ENCODE peak calls at places on chromosomes 13 and 19, in nine cellular contexts. M is activated effector memory CD4-positive, alpha-beta T cell treated with Interleukin-2 at 50 U/mL for 16 hours; B is amniotic stem cell; G is LNCaP clone FGC; E is heart left ventricle; N is type B pancreatic cell; J is activated CD4-positive, alpha-beta T cell treated with anti-CD3 and anti-CD28 coated beads for 24 hours; Y is nephron progenitor cell; U is cerebellar cortex. D is an unnamed sample.

GRCh38 chr13:114227528-114227927 is 7.2 kb upstream of the CDC16 start:
- DNase-seq in M (no peak), B (no peak), G (no peak), E (no peak), N (no peak), J (no peak), Y (no peak), U (no peak), D (no peak)

GRCh38 chr19:35869327-35870123 is 1.2 kb downstream of the APLP1 start:
- DNase-seq in M (peak), B (no peak), G (peak), E (peak), N (peak), J (peak), Y (peak), U (peak), D (peak)

GRCh38 chr19:46697142-46697960 is 19.6 kb downstream of the PRKD2 start:
- DNase-seq in M (no peak), B (no peak), G (no peak), E (peak), N (peak), J (no peak), Y (peak), U (peak), D (peak)

GRCh38 chr13:43289458-43290255 is 266.3 kb downstream of the DNAJC15 start:
- DNase-seq in M (no peak), B (no peak), G (no peak), E (no peak), N (no peak), J (no peak), Y (no peak), U (peak), D (peak)

GRCh38 chr19:53982056-53982455 is 9.4 kb upstream of the CACNG6 start:
- DNase-seq in M (no peak), B (no peak), G (no peak), E (no peak), N (no peak), J (no peak), Y (peak), U (no peak), D (no peak)

GRCh38 chr13:44271031-44271433 is 102.6 kb upstream of the SERP2 start:
- DNase-seq in M (no peak), B (no peak), G (no peak), E (no peak), N (no peak), J (no peak), Y (no peak), U (no peak), D (no peak)

GRCh38 chr13:48656621-48657020 is 2.9 kb downstream of the CYSLTR2 start:
- DNase-seq in M (no peak), B (no peak), G (no peak), E (no peak), N (no peak), J (no peak), Y (no peak), U (no peak), D (no peak)

GRCh38 chr19:8004723-8005513 is 523 bp downstream of the ELAVL1 start:
- DNase-seq in M (peak), B (no peak), G (no peak), E (no peak), N (no peak), J (no peak), Y (peak), U (no peak), D (no peak)

GRCh38 chr13:29702912-29703351 is 107.4 kb upstream of the SLC7A1 start:
- DNase-seq in M (no peak), B (peak), G (no peak), E (peak), N (no peak), J (no peak), Y (peak), U (no peak), D (no peak)

GRCh38 chr19:7902796-7903243 is 857 bp upstream of the MAP2K7 start:
- DNase-seq in M (no peak), B (no peak), G (peak), E (no peak), N (no peak), J (no peak), Y (no peak), U (no peak), D (no peak)

GRCh38 chr19:46727757-46728156 is 10.8 kb upstream of the PRKD2 start:
- DNase-seq in M (no peak), B (no peak), G (no peak), E (no peak), N (no peak), J (no peak), Y (no peak), U (no peak), D (no peak)

GRCh38 chr13:28657784-28658538 is 969 bp upstream of the POMP start:
- DNase-seq in M (no peak), B (no peak), G (no peak), E (no peak), N (no peak), J (no peak), Y (no peak), U (peak), D (peak)

GRCh38 chr19:7099597-7099921 is 30.1 kb downstream of the ZNF557 start:
- DNase-seq in M (no peak), B (no peak), G (no peak), E (no peak), N (no peak), J (peak), Y (peak), U (no peak), D (peak)

GRCh38 chr19:47176071-47176626 is 45.5 kb downstream of the SAE1 start:
- DNase-seq in M (no peak), B (no peak), G (no peak), E (no peak), N (no peak), J (no peak), Y (no peak), U (no peak), D (no peak)

GRCh38 chr13:32829676-32830091 is 186.5 kb upstream of the KL start:
- DNase-seq in M (no peak), B (peak), G (no peak), E (no peak), N (no peak), J (no peak), Y (no peak), U (no peak), D (no peak)

GRCh38 chr13:33489563-33489962 is 204.0 kb upstream of the STARD13 start:
- DNase-seq in M (no peak), B (no peak), G (no peak), E (no peak), N (no peak), J (no peak), Y (no peak), U (no peak), D (no peak)

GRCh38 chr13:36875431-36875830 is 44.6 kb downstream of the SMAD9 start:
- DNase-seq in M (no peak), B (no peak), G (no peak), E (no peak), N (no peak), J (no peak), Y (no peak), U (no peak), D (no peak)

GRCh38 chr13:47598340-47598911 is 402.6 kb downstream of the SUCLA2 start:
- DNase-seq in M (no peak), B (no peak), G (no peak), E (no peak), N (no peak), J (no peak), Y (no peak), U (no peak), D (no peak)

GRCh38 chr13:30463820-30464495 is 1.8 kb downstream of the HMGB1 start:
- DNase-seq in M (peak), B (peak), G (peak), E (no peak), N (no peak), J (peak), Y (no peak), U (peak), D (peak)

GRCh38 chr13:113216165-113217056 is 7.0 kb downstream of the CUL4A start:
- DNase-seq in M (no peak), B (no peak), G (peak), E (peak), N (no peak), J (no peak), Y (peak), U (peak), D (peak)

GRCh38 chr13:76723551-76724232 is 162.5 kb downstream of the KCTD12 start:
- DNase-seq in M (no peak), B (peak), G (no peak), E (peak), N (no peak), J (no peak), Y (no peak), U (peak), D (peak)

D was measured in G401.